ENCODE peak calls at places on chromosomes 16 and 17, in ten cellular contexts. H, U, S, Z, Q, D, P, C, N and X are unnamed samples.

GRCh38 chr17:3754458-3755334 is 31.0 kb downstream of the HASPIN start:
- DNase-seq in N (no peak), S (peak), H (peak), Z (no peak), Q (no peak), C (no peak), U (peak), D (no peak), P (no peak), X (peak)

GRCh38 chr16:68369697-68370096 is 58.9 kb downstream of the PRMT7 start:
- DNase-seq in U (no peak), S (no peak), H (no peak), Q (no peak), P (no peak), D (no peak), C (no peak), N (no peak), Z (no peak), X (no peak)

GRCh38 chr16:51822471-51822870 is 671.4 kb upstream of the SALL1 start:
- DNase-seq in Z (no peak), D (no peak), S (no peak), P (no peak), C (no peak), H (peak), N (no peak), Q (no peak), U (no peak), X (no peak)

GRCh38 chr16:67537636-67538591 is 9.3 kb downstream of the RIPOR1 start:
- DNase-seq in P (peak), N (no peak), S (peak), C (no peak), D (no peak), U (no peak), Q (no peak), Z (no peak), H (peak), X (peak)

GRCh38 chr17:75557075-75557851 is 30.3 kb upstream of the MYO15B start:
- DNase-seq in Z (peak), D (no peak), S (no peak), U (no peak), C (no peak), P (no peak), H (peak), Q (no peak), N (peak), X (no peak)

GRCh38 chr16:10253344-10253855 is 71.2 kb upstream of the GRIN2A start:
- DNase-seq in D (no peak), P (no peak), C (no peak), Z (no peak), Q (no peak), U (no peak), H (peak), N (no peak), S (no peak), X (no peak)

GRCh38 chr16:7405166-7405565 is 72.5 kb downstream of the RBFOX1 start:
- DNase-seq in S (no peak), U (no peak), D (no peak), Z (no peak), Q (peak), C (peak), N (no peak), P (no peak), H (peak), X (no peak)

GRCh38 chr17:79811888-79812205 is 15.0 kb upstream of the CBX8 start:
- DNase-seq in U (no peak), Z (no peak), C (no peak), H (no peak), P (no peak), Q (no peak), D (no peak), N (no peak), S (no peak), X (no peak)

GRCh38 chr16:20020083-20020482 is 53.6 kb downstream of the GPR139 start:
- DNase-seq in C (no peak), Z (no peak), Q (no peak), S (no peak), H (no peak), N (no peak), P (no peak), D (no peak), U (no peak), X (no peak)

GRCh38 chr16:87653234-87653633 is 50.9 kb downstream of the JPH3 start:
- DNase-seq in Z (no peak), U (no peak), H (no peak), N (peak), Q (no peak), D (no peak), P (peak), C (no peak), S (no peak), X (no peak)

GRCh38 chr16:48810803-48811453 is 200.9 kb upstream of the N4BP1 start:
- DNase-seq in N (no peak), D (no peak), Q (no peak), C (no peak), Z (no peak), P (no peak), U (no peak), S (peak), H (no peak), X (no peak)

GRCh38 chr17:47736501-47737211 is 3.6 kb downstream of the TBX21 start:
- DNase-seq in N (no peak), S (peak), H (no peak), Z (no peak), D (no peak), Q (no peak), P (no peak), C (no peak), U (no peak), X (no peak)

GRCh38 chr16:88671806-88672205 is 8.9 kb upstream of the MVD start:
- DNase-seq in P (no peak), U (no peak), Q (no peak), C (no peak), H (no peak), S (no peak), N (no peak), D (no peak), Z (no peak), X (no peak)

GRCh38 chr17:2649191-2649590 is 55.7 kb downstream of the PAFAH1B1 start:
- DNase-seq in D (no peak), S (no peak), U (no peak), Z (no peak), Q (no peak), N (no peak), P (no peak), H (no peak), C (no peak), X (no peak)

GRCh38 chr16:30567991-30568638 is 3.4 kb downstream of the ZNF688 start:
- DNase-seq in Z (peak), H (no peak), Q (no peak), C (peak), P (peak), U (no peak), N (peak), D (no peak), S (no peak), X (peak)

GRCh38 chr17:7587420-7587786 is 2.5 kb downstream of the SOX15 start:
- DNase-seq in D (no peak), H (no peak), Z (no peak), U (no peak), C (peak), S (no peak), P (no peak), N (peak), Q (no peak), X (no peak)

GRCh38 chr17:35001549-35001948 is 21.2 kb downstream of the LIG3 start:
- DNase-seq in Z (no peak), P (peak), S (no peak), N (no peak), C (no peak), D (no peak), Q (no peak), H (no peak), U (no peak), X (no peak)

GRCh38 chr16:17578921-17579876 is 108.4 kb upstream of the XYLT1 start:
- DNase-seq in C (peak), U (no peak), S (peak), Z (peak), Q (peak), H (peak), P (peak), D (no peak), N (peak), X (peak)

GRCh38 chr17:76266244-76266938 is 1.2 kb downstream of the UBALD2 start:
- DNase-seq in D (no peak), S (no peak), U (no peak), H (peak), Z (no peak), C (peak), N (peak), P (peak), Q (no peak), X (peak)

GRCh38 chr16:54446639-54447038 is 160.1 kb upstream of the IRX3 start:
- DNase-seq in Q (no peak), Z (peak), N (peak), U (no peak), C (peak), D (peak), H (peak), S (peak), P (no peak), X (no peak)

GRCh38 chr17:1769826-1770477 is 8.1 kb downstream of the SERPINF1 start:
- DNase-seq in U (peak), Q (peak), P (no peak), Z (peak), D (no peak), C (no peak), S (peak), N (no peak), H (peak), X (no peak)

GRCh38 chr17:17460038-17460437 is 16.8 kb upstream of the MED9 start:
- DNase-seq in U (no peak), N (no peak), S (no peak), P (no peak), H (no peak), C (no peak), D (no peak), Z (no peak), Q (no peak), X (no peak)

GRCh38 chr17:37520174-37520573 is 30.5 kb downstream of the DUSP14 start:
- DNase-seq in Q (no peak), S (no peak), C (no peak), Z (no peak), N (no peak), P (no peak), U (no peak), D (no peak), H (no peak), X (no peak)

GRCh38 chr17:61405047-61405685 is 5.5 kb downstream of the TBX2 start:
- DNase-seq in D (peak), U (no peak), H (no peak), S (no peak), Q (no peak), C (no peak), N (no peak), Z (no peak), P (no peak), X (no peak)

GRCh38 chr17:69450131-69450530 is 35.6 kb downstream of the MAP2K6 start:
- DNase-seq in D (no peak), Z (no peak), N (no peak), S (no peak), P (no peak), C (no peak), Q (no peak), U (no peak), H (no peak), X (no peak)

GRCh38 chr17:61578645-61579044 is 12.4 kb downstream of the NACA2 start:
- DNase-seq in U (no peak), C (no peak), S (no peak), N (no peak), H (no peak), D (no peak), Z (no peak), Q (no peak), P (no peak), X (no peak)

GRCh38 chr16:80369138-80369537 is 171.7 kb upstream of the DYNLRB2 start:
- DNase-seq in P (no peak), H (no peak), C (no peak), D (peak), U (no peak), S (no peak), Z (no peak), Q (no peak), N (no peak), X (no peak)

GRCh38 chr17:81086789-81087551 is 52.0 kb downstream of the BAIAP2 start:
- DNase-seq in S (no peak), D (no peak), P (no peak), C (no peak), N (no peak), Z (no peak), H (no peak), Q (no peak), U (peak), X (no peak)

GRCh38 chr17:65638221-65638940 is 76.9 kb upstream of the AXIN2 start:
- DNase-seq in P (no peak), Z (no peak), S (no peak), C (no peak), U (no peak), H (peak), N (peak), Q (no peak), D (no peak), X (no peak)

GRCh38 chr17:73285603-73285908 is 23.9 kb upstream of the CPSF4L start:
- DNase-seq in Z (no peak), N (no peak), D (no peak), C (no peak), H (no peak), Q (no peak), U (no peak), P (no peak), S (no peak), X (no peak)

GRCh38 chr17:82228278-82228841 is 482 bp upstream of the SLC16A3 start:
- DNase-seq in Z (no peak), S (peak), D (no peak), N (no peak), P (peak), U (no peak), H (peak), Q (no peak), C (no peak), X (peak)

GRCh38 chr17:81336296-81336929 is 41.3 kb upstream of the SLC38A10 start:
- DNase-seq in Q (no peak), P (no peak), N (no peak), Z (no peak), U (no peak), H (no peak), S (no peak), C (no peak), D (no peak), X (no peak)

GRCh38 chr16:83967838-83968482 is at the start of gene NECAB2:
- DNase-seq in D (no peak), C (no peak), P (peak), S (no peak), Q (no peak), N (peak), H (peak), Z (no peak), U (no peak), X (no peak)

GRCh38 chr17:6695565-6695964 is 17.6 kb downstream of the SLC13A5 start:
- DNase-seq in U (no peak), Q (no peak), H (no peak), D (no peak), P (no peak), S (no peak), C (no peak), Z (no peak), N (no peak), X (no peak)

GRCh38 chr17:16418684-16419066 is 3.3 kb downstream of the TRPV2 start:
- DNase-seq in S (no peak), P (no peak), Q (no peak), D (no peak), C (no peak), N (no peak), U (no peak), Z (no peak), H (no peak), X (no peak)

GRCh38 chr17:31479524-31479923 is 88.0 kb downstream of the RAB11FIP4 start:
- DNase-seq in Z (no peak), N (no peak), Q (no peak), U (no peak), H (no peak), S (no peak), P (no peak), D (no peak), C (no peak), X (no peak)